ENCODE peak calls at places on chromosome 16, in eight cellular contexts. K is cardiac muscle cell, F is thoracic aorta, Y is DND-41, I is transverse colon, Q is fibroblast of lung, L is left ventricle myocardium inferior, B is heart right ventricle. Z is an unnamed sample.
A peak's percentile ranks its signal among the peaks of the same experiment; 100 is the strongest.

GRCh38 chr16:6884002-6884401 is 448.6 kb upstream of the RBFOX1 start:
- DNase-seq in I (no peak), B (no peak), L (no peak), F (no peak), K (no peak), Q (no peak), Y (no peak), Z (no peak)

GRCh38 chr16:86214326-86215232 is 295.7 kb upstream of the FOXF1 start:
- DNase-seq in I (no peak), L (no peak), K (no peak), F (no peak), Q (peak; percentile 57), Y (no peak), B (peak; percentile 24), Z (peak; percentile 19)

GRCh38 chr16:3187798-3188674 is at the start of gene OR1F1:
- DNase-seq in L (no peak), Y (no peak), F (no peak), Q (peak; percentile 45), I (no peak), K (peak; percentile 30), B (no peak), Z (no peak)

GRCh38 chr16:84599528-84600202 is 18.2 kb downstream of the COTL1 start:
- DNase-seq in Y (no peak), K (peak; percentile 60), B (peak; percentile 43), Q (peak; percentile 89), L (peak; percentile 63), F (no peak), I (peak; percentile 50), Z (peak; percentile 52)

GRCh38 chr16:75087040-75087979 is 29.3 kb downstream of the LDHD start:
- DNase-seq in Q (peak; percentile 97), Y (peak; percentile 61), F (no peak), L (peak; percentile 54), I (peak; percentile 63), B (peak; percentile 69), K (peak; percentile 91), Z (peak; percentile 51)

GRCh38 chr16:69438465-69438864 is 14.0 kb downstream of the CYB5B start:
- DNase-seq in Y (no peak), I (no peak), B (no peak), L (no peak), K (no peak), Q (no peak), F (no peak), Z (no peak)

GRCh38 chr16:75385507-75386152 is 47.7 kb downstream of the CFDP1 start:
- DNase-seq in I (no peak), K (peak; percentile 80), B (peak; percentile 36), L (no peak), Q (peak; percentile 94), Y (no peak), F (no peak), Z (no peak)

GRCh38 chr16:78437352-78437968 is 338.0 kb downstream of the WWOX start:
- DNase-seq in B (peak; percentile 19), L (no peak), I (peak; percentile 15), Y (peak; percentile 8), F (no peak), K (peak; percentile 70), Q (peak; percentile 39), Z (peak; percentile 26)

GRCh38 chr16:27549607-27549856 is 181 bp downstream of the GTF3C1 start:
- DNase-seq in Y (no peak), Q (no peak), K (no peak), L (no peak), F (no peak), B (no peak), I (no peak), Z (no peak)

GRCh38 chr16:81071816-81072215 is 5.2 kb downstream of the C16orf46 start:
- DNase-seq in Y (no peak), F (no peak), B (no peak), K (no peak), L (no peak), I (no peak), Q (no peak), Z (no peak)

GRCh38 chr16:4517812-4518211 is 20.8 kb downstream of the CDIP1 start:
- DNase-seq in L (no peak), Y (no peak), Q (peak; percentile 39), K (peak; percentile 67), B (no peak), I (no peak), F (no peak), Z (no peak)

GRCh38 chr16:84253173-84253572 is 13.4 kb upstream of the KCNG4 start:
- DNase-seq in Y (no peak), L (no peak), F (no peak), I (no peak), B (no peak), Q (no peak), K (no peak), Z (no peak)

GRCh38 chr16:67917852-67918236 is 13.8 kb downstream of the CTRL start:
- DNase-seq in Y (no peak), L (no peak), K (no peak), B (no peak), Q (peak; percentile 50), I (no peak), F (no peak), Z (no peak)

GRCh38 chr16:73955255-73955654 is 341.4 kb upstream of the PSMD7 start:
- DNase-seq in Y (no peak), I (no peak), F (no peak), B (no peak), L (no peak), Q (no peak), K (no peak), Z (no peak)

GRCh38 chr16:6009151-6009550 is 911.6 kb upstream of the EEF2KMT start:
- DNase-seq in L (no peak), F (no peak), I (peak; percentile 26), B (no peak), Y (no peak), K (no peak), Q (no peak), Z (no peak)

GRCh38 chr16:47987136-47987535 is 168.7 kb downstream of the ABCC12 start:
- DNase-seq in Q (no peak), L (no peak), B (no peak), Y (no peak), K (no peak), F (no peak), I (no peak), Z (no peak)

GRCh38 chr16:38941-39892 is 14.2 kb downstream of the POLR3K start:
- DNase-seq in F (no peak), I (peak; percentile 77), K (no peak), Q (no peak), Y (peak; percentile 39), L (no peak), B (no peak), Z (no peak)

DNA sequence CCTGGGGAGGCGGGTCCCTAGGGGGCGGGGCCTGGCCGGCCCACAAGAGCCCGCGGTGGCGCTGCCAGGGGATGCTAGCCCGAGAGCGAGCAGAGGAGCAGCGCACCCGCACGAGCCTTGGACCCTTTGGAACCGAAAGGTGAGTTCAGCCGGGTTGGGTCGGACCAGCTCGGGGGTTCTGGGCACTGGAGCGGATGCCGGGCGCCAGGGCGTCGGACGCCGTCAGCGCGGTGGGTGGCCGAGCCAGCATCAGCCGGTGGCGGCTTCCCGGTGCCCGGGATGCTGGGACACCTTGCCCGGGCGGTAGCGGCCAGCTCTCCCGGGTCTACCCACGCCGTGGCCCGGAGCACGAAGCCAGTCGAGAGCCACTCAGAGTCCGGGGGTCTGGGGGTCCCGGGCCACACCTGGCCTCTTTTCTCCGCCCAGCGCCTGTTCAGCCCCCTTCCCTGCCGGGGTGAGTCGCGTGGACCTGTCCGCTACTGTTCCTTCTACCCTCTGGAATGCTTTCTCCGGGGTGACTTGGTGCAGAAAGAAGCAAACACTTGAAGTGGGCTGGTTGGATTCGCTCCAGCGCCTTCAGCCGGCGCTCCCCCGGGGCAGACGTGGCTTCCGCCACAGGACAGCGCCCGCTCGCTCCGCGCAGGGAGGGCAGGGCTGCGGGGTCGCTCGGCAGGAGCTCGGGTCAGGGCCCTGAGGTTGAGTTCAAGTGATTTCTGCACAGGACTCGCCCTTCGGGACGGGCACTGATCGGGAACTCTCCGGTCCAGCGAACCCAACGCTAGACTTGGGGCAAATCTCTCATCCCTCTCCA is at the start of gene SCNN1G:
- DNase-seq in F (no peak), Q (no peak), B (no peak), I (peak; percentile 45), Y (no peak), K (peak; percentile 39), L (peak; percentile 16), Z (no peak)
- H3K27ac ChIP-seq in F (no peak within 1 kb of the TSS), Q (no peak within 1 kb of the TSS), B (no peak within 1 kb of the TSS), I (peak within 1 kb of the TSS; percentile 32), Y (no peak within 1 kb of the TSS), K (no peak within 1 kb of the TSS), L (no peak within 1 kb of the TSS), Z (no peak within 1 kb of the TSS)

GRCh38 chr16:11526921-11527320 is 59.8 kb downstream of the LITAF start:
- DNase-seq in K (peak; percentile 38), L (no peak), B (no peak), I (no peak), Y (no peak), F (no peak), Q (no peak), Z (no peak)
- TF ChIP-seq CTCF in K (no peak), L (no peak), B (no peak), I (no peak), Y (no peak), F (no peak), Q (no peak), Z (no peak)

DNA sequence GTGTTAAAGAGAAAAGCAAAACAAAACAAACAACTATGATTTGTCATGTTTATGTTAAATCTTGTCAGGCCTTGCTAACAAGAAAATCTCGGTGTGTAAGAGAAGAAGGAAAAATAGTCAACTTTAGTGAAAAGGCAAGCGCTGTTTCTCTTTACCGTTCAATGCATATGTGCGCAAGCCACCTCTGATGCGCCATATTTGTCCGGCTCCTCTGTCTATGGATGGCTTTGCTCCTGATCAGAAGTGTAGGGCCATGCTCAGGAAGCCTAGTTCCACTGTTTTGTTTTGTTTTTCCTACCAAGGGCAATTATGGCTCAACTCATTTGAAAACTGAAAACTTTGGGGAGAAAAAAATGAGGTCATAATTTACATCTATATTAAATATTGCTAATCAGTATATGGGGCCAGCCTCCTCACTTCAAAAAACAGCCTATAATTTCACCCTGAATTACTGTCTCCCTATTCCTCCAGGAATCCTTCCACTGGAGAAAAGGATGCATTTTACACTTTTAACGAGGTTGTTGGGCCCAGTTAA is 4.6 kb downstream of the MAF start:
- DNase-seq in L (no peak), B (no peak), F (no peak), K (no peak), I (no peak), Q (no peak), Y (no peak), Z (no peak)
- H3K27ac ChIP-seq in L (peak overlapping the region; percentile 95), B (peak overlapping the region; percentile 51), F (peak overlapping the region; percentile 41), K (no peak overlapping the region), I (peak overlapping the region; percentile 82), Q (no peak overlapping the region), Y (no peak overlapping the region), Z (peak overlapping the region; percentile 98)

GRCh38 chr16:57244767-57245471 is at the start of gene ARL2BP:
- DNase-seq in B (peak; percentile 97), Y (peak; percentile 97), F (peak; percentile 95), Q (peak; percentile 97), L (peak; percentile 99), K (peak; percentile 98), I (peak; percentile 99), Z (peak; percentile 97)
- TF ChIP-seq CTCF in B (peak; percentile 23), Y (peak; percentile 40), F (no peak), Q (no peak), L (no peak), K (no peak), I (peak; percentile 1), Z (peak; percentile 19)

Z was measured in uterus.